ENCODE peak calls at places on chromosomes 6 and 20, in eight cellular contexts. M, J, Z, W, F, H, I and T are unnamed samples.

GRCh38 chr6:56693246-56693607 is 50.5 kb upstream of the DST start:
- DNase-seq in M (peak; percentile 64), J (peak; percentile 94), Z (peak; percentile 87), W (peak; percentile 73), F (no peak), H (no peak), I (peak; percentile 48), T (no peak)

GRCh38 chr20:37377346-37378081 is 31.6 kb downstream of the SRC start:
- DNase-seq in M (no peak), J (no peak), Z (no peak), W (no peak), F (no peak), H (no peak), I (no peak), T (no peak)

GRCh38 chr6:27505209-27506027 is 32.5 kb upstream of the ZNF184 start:
- DNase-seq in M (peak; percentile 79), J (no peak), Z (peak; percentile 77), W (no peak), F (no peak), H (peak; percentile 64), I (no peak), T (peak; percentile 36)

GRCh38 chr20:25499855-25500434 is 85.4 kb downstream of the NINL start:
- DNase-seq in M (no peak), J (peak; percentile 45), Z (no peak), W (no peak), F (no peak), H (no peak), I (no peak), T (no peak)

GRCh38 chr6:28134015-28134414 is 7.7 kb upstream of the ZKSCAN8 start:
- DNase-seq in M (no peak), J (no peak), Z (peak; percentile 52), W (no peak), F (no peak), H (no peak), I (no peak), T (no peak)

GRCh38 chr6:6826961-6827360 is 238.4 kb downstream of the LY86 start:
- DNase-seq in M (no peak), J (no peak), Z (no peak), W (no peak), F (no peak), H (no peak), I (no peak), T (no peak)

GRCh38 chr6:112180095-112180820 is 74.1 kb downstream of the LAMA4 start:
- DNase-seq in M (peak; percentile 72), J (no peak), Z (peak; percentile 92), W (peak; percentile 56), F (peak; percentile 74), H (peak; percentile 50), I (peak; percentile 26), T (peak; percentile 34)

GRCh38 chr6:42104095-42104806 is 38.2 kb downstream of the C6orf132 start:
- DNase-seq in M (peak; percentile 47), J (no peak), Z (no peak), W (peak; percentile 73), F (no peak), H (peak; percentile 63), I (no peak), T (peak; percentile 57)

GRCh38 chr20:62714006-62714405 is 5.4 kb downstream of the NTSR1 start:
- DNase-seq in M (no peak), J (peak; percentile 54), Z (no peak), W (no peak), F (no peak), H (no peak), I (no peak), T (no peak)

GRCh38 chr6:49454787-49455709 is 8.0 kb downstream of the MMUT start:
- DNase-seq in M (no peak), J (no peak), Z (no peak), W (no peak), F (no peak), H (no peak), I (no peak), T (no peak)

GRCh38 chr20:2872304-2873009 is 824 bp upstream of the PTPRA start:
- DNase-seq in M (peak; percentile 46), J (peak; percentile 89), Z (peak; percentile 43), W (peak; percentile 61), F (no peak), H (peak; percentile 18), I (peak; percentile 50), T (peak; percentile 79)

GRCh38 chr6:50843842-50844241 is 25.2 kb downstream of the TFAP2B start:
- DNase-seq in M (no peak), J (peak; percentile 92), Z (no peak), W (no peak), F (no peak), H (no peak), I (no peak), T (no peak)

GRCh38 chr6:36539814-36540568 is 7.3 kb downstream of the STK38 start:
- DNase-seq in M (no peak), J (no peak), Z (no peak), W (no peak), F (no peak), H (no peak), I (no peak), T (no peak)

GRCh38 chr20:8021541-8022269 is 2.1 kb upstream of the TMX4 start:
- DNase-seq in M (no peak), J (no peak), Z (no peak), W (no peak), F (no peak), H (no peak), I (no peak), T (no peak)

GRCh38 chr20:58448958-58449357 is 59.9 kb downstream of the VAPB start:
- DNase-seq in M (no peak), J (no peak), Z (no peak), W (no peak), F (no peak), H (no peak), I (no peak), T (no peak)

DNA sequence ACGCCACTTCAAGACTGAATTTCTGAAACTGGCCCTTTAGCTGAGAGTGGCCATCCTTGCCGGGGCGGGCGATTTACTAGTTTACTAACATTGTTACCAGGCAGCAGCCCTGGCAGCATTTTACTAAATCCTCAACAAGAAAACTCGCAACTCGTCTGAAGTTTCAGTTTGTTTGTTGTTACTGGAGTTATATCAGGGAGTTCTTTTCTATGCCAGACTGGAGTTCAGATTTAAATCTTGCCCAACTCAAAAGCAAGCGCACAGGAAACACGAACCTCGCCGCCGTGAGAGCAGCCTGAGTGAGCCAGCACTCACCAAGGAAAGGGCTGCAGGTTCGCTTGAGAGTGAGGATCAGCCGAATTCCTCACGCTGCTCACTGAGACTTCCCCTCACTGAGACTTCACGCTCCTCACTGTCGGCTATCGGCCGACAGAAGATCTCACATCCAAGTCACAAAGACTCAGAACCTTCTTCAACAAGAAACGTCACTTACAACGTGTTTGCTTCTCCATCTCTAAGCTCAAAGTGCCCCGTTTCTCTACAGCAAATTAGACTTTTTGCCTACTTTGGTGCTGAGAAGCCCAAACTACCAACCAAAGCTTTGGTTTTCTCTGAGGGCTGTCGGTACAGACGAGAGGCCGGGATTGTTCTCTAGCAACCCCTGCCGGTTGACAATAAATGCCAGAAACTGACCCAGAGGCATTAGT is 78.9 kb downstream of the OLIG3 start:
- DNase-seq in M (peak; percentile 28), J (no peak), Z (peak; percentile 53), W (peak; percentile 49), F (peak; percentile 7), H (peak; percentile 70), I (peak; percentile 40), T (peak; percentile 51)
- H3K27ac ChIP-seq in M (no peak overlapping the region), J (no peak overlapping the region), Z (no peak overlapping the region), W (no peak overlapping the region), F (peak overlapping the region; percentile 3), H (no peak overlapping the region), I (peak overlapping the region; percentile 87), T (peak overlapping the region; percentile 18)

DNA sequence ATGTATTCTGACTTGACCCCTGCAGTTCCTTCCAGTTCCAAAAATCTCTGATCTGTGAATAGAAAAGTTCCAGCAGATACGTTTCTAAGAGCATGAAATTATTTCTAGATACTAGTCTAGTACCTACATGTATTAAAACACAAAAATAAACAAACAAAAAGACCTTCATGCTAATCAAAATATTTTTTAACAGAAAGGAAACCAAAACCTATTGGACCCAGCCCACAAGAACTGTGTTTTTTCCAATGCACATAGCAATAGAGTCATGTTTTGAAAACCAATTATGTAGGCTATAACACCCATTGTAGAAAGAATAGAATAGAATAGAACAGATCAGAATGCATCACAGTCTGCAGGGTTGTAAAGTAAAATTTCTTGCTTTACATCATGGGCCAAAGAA is 158.6 kb upstream of the TNFAIP3 start:
- DNase-seq in M (no peak), J (no peak), Z (no peak), W (no peak), F (no peak), H (no peak), I (no peak), T (no peak)
- H3K27ac ChIP-seq in M (peak overlapping the region; percentile 0), J (no peak overlapping the region), Z (no peak overlapping the region), W (no peak overlapping the region), F (no peak overlapping the region), H (no peak overlapping the region), I (no peak overlapping the region), T (peak overlapping the region; percentile 72)

GRCh38 chr6:149320745-149321240 is 3.3 kb downstream of the TAB2 start:
- DNase-seq in M (no peak), J (no peak), Z (no peak), W (no peak), F (no peak), H (no peak), I (no peak), T (no peak)
- H3K27ac ChIP-seq in M (no peak overlapping the region), J (no peak overlapping the region), Z (no peak overlapping the region), W (peak overlapping the region; percentile 95), F (no peak overlapping the region), H (no peak overlapping the region), I (no peak overlapping the region), T (no peak overlapping the region)

GRCh38 chr6:157891544-157892362 is 68.7 kb downstream of the SNX9 start:
- DNase-seq in M (no peak), J (no peak), Z (no peak), W (no peak), F (no peak), H (no peak), I (no peak), T (no peak)
- H3K27ac ChIP-seq in M (no peak overlapping the region), J (no peak overlapping the region), Z (no peak overlapping the region), W (no peak overlapping the region), F (no peak overlapping the region), H (no peak overlapping the region), I (peak overlapping the region; percentile 31), T (no peak overlapping the region)

GRCh38 chr20:4437131-4437530 is 284.6 kb upstream of the PRND start:
- DNase-seq in M (no peak), J (no peak), Z (no peak), W (no peak), F (no peak), H (no peak), I (no peak), T (no peak)
- H3K27ac ChIP-seq in M (no peak overlapping the region), J (no peak overlapping the region), Z (no peak overlapping the region), W (no peak overlapping the region), F (no peak overlapping the region), H (no peak overlapping the region), I (no peak overlapping the region), T (no peak overlapping the region)